ENCODE peak calls at places on chromosomes 2 and 18, in six cellular contexts. W, E, P, Y, U and X are unnamed samples.
A peak's percentile ranks its signal among the peaks of the same experiment; 100 is the strongest.

GRCh38 chr2:181586569-181587076 is 70.3 kb downstream of the CERKL start:
- DNase-seq in W (no peak), E (no peak), P (no peak), Y (peak; percentile 87), U (peak; percentile 7), X (no peak)

GRCh38 chr2:233350708-233351107 is 3.6 kb upstream of the DGKD start:
- DNase-seq in W (peak; percentile 54), E (peak; percentile 97), P (peak; percentile 92), Y (no peak), U (no peak), X (peak; percentile 95)

GRCh38 chr2:203399031-203399430 is 70.8 kb downstream of the ABI2 start:
- DNase-seq in W (no peak), E (no peak), P (no peak), Y (no peak), U (no peak), X (peak; percentile 36)

GRCh38 chr2:70852824-70853223 is 17.2 kb upstream of the CD207 start:
- DNase-seq in W (no peak), E (no peak), P (no peak), Y (no peak), U (no peak), X (no peak)

GRCh38 chr2:127577973-127578372 is 42.5 kb downstream of the MYO7B start:
- DNase-seq in W (no peak), E (no peak), P (no peak), Y (no peak), U (no peak), X (no peak)

GRCh38 chr2:36697424-36698066 is 1.0 kb downstream of the VIT start:
- DNase-seq in W (no peak), E (no peak), P (no peak), Y (no peak), U (no peak), X (no peak)

GRCh38 chr2:197613509-197613987 is 61.8 kb downstream of the RFTN2 start:
- DNase-seq in W (no peak), E (peak; percentile 86), P (no peak), Y (no peak), U (no peak), X (no peak)

GRCh38 chr2:181900007-181900651 is 8.6 kb downstream of the ITPRID2 start:
- DNase-seq in W (no peak), E (peak; percentile 38), P (no peak), Y (no peak), U (no peak), X (no peak)

GRCh38 chr2:204530464-204530805 is 14.8 kb upstream of the PARD3B start:
- DNase-seq in W (no peak), E (no peak), P (no peak), Y (no peak), U (no peak), X (no peak)

GRCh38 chr2:43100883-43101662 is 125.3 kb downstream of the ZFP36L2 start:
- DNase-seq in W (no peak), E (peak; percentile 52), P (no peak), Y (no peak), U (peak; percentile 92), X (peak; percentile 72)

GRCh38 chr18:13381907-13382682 is 163.5 kb downstream of the LDLRAD4 start:
- DNase-seq in W (peak; percentile 73), E (no peak), P (no peak), Y (peak; percentile 54), U (no peak), X (peak; percentile 78)

GRCh38 chr18:13680612-13681011 is 45.7 kb downstream of the FAM210A start:
- DNase-seq in W (peak; percentile 33), E (no peak), P (peak; percentile 29), Y (no peak), U (peak; percentile 63), X (no peak)

GRCh38 chr18:11500153-11501122 is 109.0 kb upstream of the SLC35G4 start:
- DNase-seq in W (no peak), E (peak; percentile 98), P (peak; percentile 89), Y (peak; percentile 95), U (no peak), X (peak; percentile 99)

GRCh38 chr2:2286592-2286991 is 44.5 kb downstream of the MYT1L start:
- DNase-seq in W (no peak), E (no peak), P (no peak), Y (no peak), U (no peak), X (no peak)

GRCh38 chr18:23237524-23238151 is 102.4 kb downstream of the CABLES1 start:
- DNase-seq in W (no peak), E (no peak), P (no peak), Y (no peak), U (peak; percentile 50), X (peak; percentile 88)

GRCh38 chr2:225104971-225105370 is 62.7 kb upstream of the DOCK10 start:
- DNase-seq in W (no peak), E (peak; percentile 55), P (peak; percentile 26), Y (no peak), U (no peak), X (peak; percentile 34)

GRCh38 chr2:153403937-153404336 is 74.6 kb downstream of the RPRM start:
- DNase-seq in W (no peak), E (no peak), P (no peak), Y (no peak), U (no peak), X (no peak)

GRCh38 chr2:112061840-112062239 is 6.8 kb downstream of the TMEM87B start:
- DNase-seq in W (no peak), E (no peak), P (no peak), Y (no peak), U (no peak), X (no peak)

GRCh38 chr18:50581517-50581916 is 21.6 kb downstream of the MAPK4 start:
- DNase-seq in W (no peak), E (no peak), P (no peak), Y (no peak), U (no peak), X (no peak)

GRCh38 chr18:50578651-50579050 is 18.8 kb downstream of the MAPK4 start:
- DNase-seq in W (no peak), E (peak; percentile 35), P (peak; percentile 22), Y (no peak), U (no peak), X (no peak)

GRCh38 chr18:50573679-50574078 is 13.8 kb downstream of the MAPK4 start:
- DNase-seq in W (no peak), E (peak; percentile 2), P (no peak), Y (no peak), U (no peak), X (peak; percentile 3)

GRCh38 chr18:50579061-50579774 is 19.3 kb downstream of the MAPK4 start:
- DNase-seq in W (no peak), E (no peak), P (no peak), Y (no peak), U (no peak), X (no peak)

DNA sequence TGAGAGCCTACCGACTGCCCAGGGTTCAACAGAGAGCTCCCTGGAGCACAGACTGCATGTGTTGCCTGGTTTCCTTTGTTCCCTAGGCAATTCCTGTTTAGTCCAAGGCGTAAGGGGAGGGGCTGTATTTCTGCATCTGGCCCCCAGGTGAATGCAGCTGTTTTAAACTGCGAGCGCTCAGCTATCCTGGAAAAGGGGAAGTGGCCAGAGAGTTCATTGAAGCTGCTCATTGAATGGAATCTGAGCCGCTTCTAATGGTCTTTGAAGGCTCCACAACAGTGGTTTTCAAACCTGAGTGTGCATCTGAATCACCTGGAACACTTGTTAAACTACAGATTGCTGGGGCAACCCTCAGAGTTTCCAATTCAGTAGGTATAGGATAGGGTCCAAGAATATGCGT is 18.1 kb downstream of the MAPK4 start:
- DNase-seq in W (no peak), E (no peak), P (no peak), Y (no peak), U (no peak), X (no peak)
- TF ChIP-seq EZH2phosphoT487 in W (no peak), E (no peak), P (no peak), Y (no peak), U (no peak), X (no peak)

GRCh38 chr2:98507940-98508689 is 63.5 kb downstream of the INPP4A start:
- DNase-seq in W (no peak), E (no peak), P (no peak), Y (no peak), U (no peak), X (no peak)

GRCh38 chr2:98507461-98507860 is 62.8 kb downstream of the INPP4A start:
- DNase-seq in W (no peak), E (no peak), P (no peak), Y (no peak), U (no peak), X (no peak)

GRCh38 chr2:98505311-98505808 is 60.7 kb downstream of the INPP4A start:
- DNase-seq in W (no peak), E (no peak), P (no peak), Y (peak; percentile 77), U (no peak), X (peak; percentile 49)

GRCh38 chr2:98504386-98505109 is 59.9 kb downstream of the INPP4A start:
- DNase-seq in W (no peak), E (no peak), P (no peak), Y (peak; percentile 42), U (no peak), X (peak; percentile 42)

GRCh38 chr2:98505991-98506664 is 61.5 kb downstream of the INPP4A start:
- DNase-seq in W (no peak), E (no peak), P (no peak), Y (no peak), U (no peak), X (peak; percentile 66)
- H3K27ac ChIP-seq in W (no peak overlapping the region), E (no peak overlapping the region), P (no peak overlapping the region), Y (peak overlapping the region; percentile 97), U (no peak overlapping the region), X (no peak overlapping the region)

GRCh38 chr2:68318686-68319396 is 908 bp downstream of the CNRIP1 start:
- DNase-seq in W (peak; percentile 63), E (no peak), P (no peak), Y (no peak), U (peak; percentile 41), X (peak; percentile 53)
- H3K9ac ChIP-seq in W (peak overlapping the region; percentile 97), E (peak overlapping the region; percentile 73), P (no peak overlapping the region), Y (no peak overlapping the region), U (no peak overlapping the region), X (peak overlapping the region; percentile 91)

GRCh38 chr2:88711897-88712296 is 20.4 kb downstream of the RPIA start:
- DNase-seq in W (no peak), E (peak; percentile 69), P (no peak), Y (no peak), U (no peak), X (no peak)

GRCh38 chr2:88713408-88713807 is 21.9 kb downstream of the RPIA start:
- DNase-seq in W (no peak), E (no peak), P (no peak), Y (no peak), U (no peak), X (no peak)

GRCh38 chr2:88707003-88707402 is 15.5 kb downstream of the RPIA start:
- DNase-seq in W (no peak), E (no peak), P (no peak), Y (no peak), U (no peak), X (no peak)

GRCh38 chr2:88711331-88711730 is 19.9 kb downstream of the RPIA start:
- DNase-seq in W (no peak), E (no peak), P (no peak), Y (no peak), U (no peak), X (no peak)

DNA sequence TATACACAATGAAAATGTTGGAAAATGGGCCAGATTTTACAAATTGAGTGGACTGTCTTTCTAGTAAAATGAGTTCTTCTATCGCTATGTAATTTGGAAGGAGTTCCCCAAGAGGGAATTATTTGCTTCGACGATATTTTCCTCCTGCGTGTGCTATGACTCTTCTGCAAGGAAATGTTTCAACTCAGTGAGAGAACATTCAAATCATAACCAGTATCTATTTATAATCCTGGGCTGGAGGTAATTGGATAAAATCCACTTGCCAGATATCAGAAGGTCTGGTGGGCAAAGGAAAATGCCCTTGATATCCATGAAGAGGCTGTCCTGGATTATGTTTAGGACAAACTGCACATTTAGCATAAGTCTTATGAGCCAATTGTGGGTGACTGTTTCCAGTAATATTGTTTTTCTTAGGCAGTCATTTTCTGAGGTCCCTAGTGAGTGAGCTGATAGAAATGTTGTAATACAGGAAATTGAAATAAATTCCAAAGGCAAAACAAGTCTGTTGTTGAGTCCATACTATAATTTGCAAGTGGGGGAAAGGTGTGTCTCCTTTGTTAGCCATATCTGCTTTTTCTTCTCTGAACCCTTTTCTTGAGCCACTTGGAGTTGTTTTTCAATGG is 17.8 kb downstream of the RPIA start:
- DNase-seq in W (no peak), E (peak; percentile 53), P (no peak), Y (no peak), U (no peak), X (peak; percentile 63)
- TF ChIP-seq EZH2phosphoT487 in W (no peak), E (no peak), P (no peak), Y (no peak), U (no peak), X (no peak)